ENCODE peak calls at places on chromosomes 11 and 22, in six cellular contexts. Y, D, N, T, S and R are unnamed samples.
A peak's percentile ranks its signal among the peaks of the same experiment; 100 is the strongest.

GRCh38 chr11:119374632-119375394 is 6.7 kb downstream of the USP2 start:
- DNase-seq in S (no peak), T (no peak), N (no peak), Y (peak; percentile 90), D (no peak), R (no peak)

GRCh38 chr11:3723014-3723708 is 52.0 kb upstream of the CHRNA10 start:
- DNase-seq in T (no peak), Y (no peak), N (no peak), S (no peak), D (no peak), R (no peak)

GRCh38 chr11:2579315-2580060 is 120.3 kb downstream of the KCNQ1OT1 start:
- DNase-seq in Y (peak; percentile 56), S (no peak), D (peak; percentile 63), T (no peak), N (no peak), R (peak; percentile 48)

GRCh38 chr11:128771102-128771501 is 77.2 kb downstream of the FLI1 start:
- DNase-seq in S (no peak), D (no peak), T (no peak), Y (no peak), N (no peak), R (no peak)

GRCh38 chr11:110028904-110029303 is 64.3 kb upstream of the ZC3H12C start:
- DNase-seq in D (no peak), S (no peak), Y (no peak), N (no peak), T (no peak), R (no peak)

GRCh38 chr22:37230673-37231405 is 13.2 kb downstream of the RAC2 start:
- DNase-seq in T (no peak), N (peak; percentile 52), D (peak; percentile 71), Y (no peak), S (no peak), R (no peak)

GRCh38 chr11:59600636-59601035 is 14.9 kb downstream of the OSBP start:
- DNase-seq in S (no peak), Y (no peak), N (no peak), T (no peak), D (no peak), R (no peak)

GRCh38 chr22:23841736-23842404 is 3.1 kb upstream of the DERL3 start:
- DNase-seq in N (no peak), D (no peak), Y (peak; percentile 49), T (no peak), S (no peak), R (no peak)

GRCh38 chr22:47310601-47311000 is 548.2 kb downstream of the TBC1D22A start:
- DNase-seq in T (no peak), D (no peak), S (no peak), N (no peak), Y (no peak), R (no peak)

GRCh38 chr11:13247606-13248320 is 29.8 kb upstream of the BMAL1 start:
- DNase-seq in T (no peak), N (no peak), Y (no peak), D (no peak), S (no peak), R (no peak)

GRCh38 chr11:66877585-66877984 is 20.7 kb downstream of the LRFN4 start:
- DNase-seq in D (no peak), N (no peak), T (no peak), S (no peak), Y (no peak), R (no peak)

GRCh38 chr11:131748146-131749050 is 378.0 kb downstream of the NTM start:
- DNase-seq in T (no peak), Y (peak; percentile 67), N (peak; percentile 23), D (no peak), S (no peak), R (peak; percentile 72)

GRCh38 chr11:131746201-131746600 is 375.8 kb downstream of the NTM start:
- DNase-seq in D (no peak), Y (no peak), S (no peak), N (no peak), T (no peak), R (no peak)

GRCh38 chr11:131745405-131745804 is 375.0 kb downstream of the NTM start:
- DNase-seq in S (no peak), N (no peak), D (no peak), Y (no peak), T (no peak), R (no peak)

GRCh38 chr11:131749100-131749499 is 378.7 kb downstream of the NTM start:
- DNase-seq in D (no peak), T (no peak), S (no peak), Y (no peak), N (no peak), R (no peak)

GRCh38 chr11:131744847-131745246 is 374.4 kb downstream of the NTM start:
- DNase-seq in D (no peak), T (no peak), Y (no peak), N (no peak), S (no peak), R (no peak)
- TF ChIP-seq POLR2AphosphoS5 in D (no peak), T (no peak), Y (no peak), N (no peak), S (no peak), R (no peak)

GRCh38 chr22:45470871-45471270 is 31.8 kb upstream of the FBLN1 start:
- DNase-seq in S (no peak), T (no peak), N (no peak), Y (no peak), D (peak; percentile 12), R (peak; percentile 52)

GRCh38 chr22:45468872-45469572 is 33.7 kb upstream of the FBLN1 start:
- DNase-seq in D (no peak), N (no peak), S (no peak), Y (no peak), T (no peak), R (no peak)

GRCh38 chr22:45473626-45474237 is 29.0 kb upstream of the FBLN1 start:
- DNase-seq in S (no peak), T (no peak), D (peak; percentile 5), Y (no peak), N (no peak), R (no peak)

GRCh38 chr22:45472426-45472825 is 30.3 kb upstream of the FBLN1 start:
- DNase-seq in Y (no peak), S (no peak), T (no peak), N (no peak), D (no peak), R (no peak)

DNA sequence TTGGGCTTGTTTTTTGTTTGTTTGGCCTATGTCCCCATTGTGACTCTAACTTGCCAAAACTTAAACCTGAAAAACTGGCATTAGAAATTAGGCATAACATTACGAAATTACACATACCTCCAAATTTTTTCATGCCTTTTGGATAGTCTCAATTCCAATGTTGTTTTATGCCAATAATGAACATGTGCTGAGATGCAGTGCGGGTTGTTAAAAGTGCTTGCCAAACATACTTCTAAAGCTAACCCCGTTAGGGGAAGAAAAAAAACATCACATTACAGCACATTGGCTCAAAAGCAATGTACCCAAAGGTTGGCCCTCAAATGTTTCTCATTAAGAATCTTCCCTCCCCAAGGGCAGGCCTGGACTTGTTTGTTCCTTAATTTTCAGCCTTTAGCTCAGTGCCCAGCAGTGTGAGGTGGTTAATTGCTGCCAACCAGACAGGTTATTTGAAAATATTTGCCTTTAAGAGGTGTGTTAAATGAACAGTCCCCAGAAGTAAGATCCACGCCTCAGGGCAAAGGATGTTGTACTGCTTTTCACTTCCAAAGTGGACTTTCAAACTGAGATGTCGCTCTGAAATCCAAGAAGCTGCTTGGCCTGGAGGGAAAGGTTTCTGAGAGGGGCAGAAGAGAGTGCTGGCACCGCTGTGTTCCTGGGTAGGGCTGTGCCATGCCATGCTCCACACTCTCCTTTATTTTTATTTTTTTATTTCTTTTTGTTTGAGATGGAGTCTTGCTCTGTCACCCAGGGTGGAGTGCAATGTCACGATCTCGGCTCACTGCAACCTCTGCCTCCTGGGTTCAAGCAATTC is 32.9 kb upstream of the FBLN1 start:
- DNase-seq in S (peak; percentile 90), Y (no peak), N (no peak), D (peak; percentile 23), T (no peak), R (peak; percentile 15)
- TF ChIP-seq POLR2AphosphoS5 in S (peak; percentile 82), Y (no peak), N (no peak), D (no peak), T (no peak), R (no peak)

GRCh38 chr11:26963764-26964163 is 30.1 kb upstream of the FIBIN start:
- DNase-seq in D (no peak), S (no peak), T (no peak), N (no peak), Y (no peak), R (no peak)
- TF ChIP-seq POLR2AphosphoS5 in D (no peak), S (no peak), T (no peak), N (no peak), Y (no peak), R (no peak)

GRCh38 chr11:117898059-117898458 is 21.6 kb upstream of the FXYD6 start:
- DNase-seq in N (no peak), T (no peak), Y (no peak), S (no peak), D (no peak), R (peak; percentile 34)
- TF ChIP-seq POLR2AphosphoS5 in N (no peak), T (no peak), Y (no peak), S (no peak), D (no peak), R (no peak)

DNA sequence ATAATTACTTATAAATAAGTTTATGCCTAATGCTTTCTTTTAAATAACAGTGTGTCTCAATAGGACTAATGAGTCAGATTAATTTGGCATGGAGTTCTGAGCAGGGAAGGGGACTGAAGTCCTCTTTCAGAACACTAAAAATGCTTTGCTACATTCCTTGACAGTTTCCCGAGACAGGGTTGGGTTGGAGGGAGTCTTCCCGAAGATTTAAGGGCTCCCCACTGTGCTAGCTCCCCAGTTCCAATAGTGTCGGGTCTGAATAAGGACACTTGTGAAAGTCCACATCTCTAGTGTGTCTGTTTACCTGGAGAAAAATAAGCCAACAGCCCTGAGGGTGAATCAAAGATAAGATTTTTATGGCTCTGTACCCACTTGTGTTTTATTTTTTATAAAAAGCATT is 41.8 kb upstream of the HSD17B12 start:
- DNase-seq in N (no peak), T (no peak), Y (no peak), S (no peak), D (no peak), R (no peak)
- TF ChIP-seq POLR2AphosphoS5 in N (no peak), T (no peak), Y (no peak), S (no peak), D (no peak), R (no peak)

GRCh38 chr11:30753504-30753903 is 167.4 kb upstream of the MPPED2 start:
- DNase-seq in N (no peak), T (no peak), Y (no peak), D (no peak), S (no peak), R (no peak)

GRCh38 chr11:30749268-30749667 is 163.1 kb upstream of the MPPED2 start:
- DNase-seq in S (no peak), D (no peak), T (no peak), N (no peak), Y (no peak), R (no peak)

GRCh38 chr11:30758946-30759501 is 172.9 kb upstream of the MPPED2 start:
- DNase-seq in N (no peak), Y (no peak), S (no peak), T (no peak), D (no peak), R (peak; percentile 61)

GRCh38 chr11:30758012-30758411 is 171.9 kb upstream of the MPPED2 start:
- DNase-seq in T (no peak), N (no peak), S (no peak), D (no peak), Y (no peak), R (no peak)

GRCh38 chr11:30753994-30754393 is 167.8 kb upstream of the MPPED2 start:
- DNase-seq in S (no peak), D (no peak), T (no peak), Y (no peak), N (no peak), R (no peak)
- TF ChIP-seq POLR2AphosphoS5 in S (no peak), D (no peak), T (no peak), Y (no peak), N (no peak), R (no peak)